ENCODE peak calls at places on chromosomes 7 and 10, in seven cellular contexts. One of them, this sample, is unnamed.

GRCh38 chr10:792083-792791 is 102.8 kb upstream of the DIP2C start:
- DNase-seq in cardiac muscle cell: no peak
- DNase-seq in SJSA1: no peak
- DNase-seq in thoracic aorta: no peak
- DNase-seq in endothelial cell of umbilical vein: no peak
- DNase-seq in A549: no peak
- DNase-seq in tibial artery: no peak
- DNase-seq in this sample: no peak

GRCh38 chr10:62980697-62981495 is 152.2 kb upstream of the NRBF2 start:
- DNase-seq in SJSA1: no peak
- DNase-seq in thoracic aorta: no peak
- DNase-seq in tibial artery: no peak
- DNase-seq in A549: no peak
- DNase-seq in cardiac muscle cell: no peak
- DNase-seq in endothelial cell of umbilical vein: no peak
- DNase-seq in this sample: peak

GRCh38 chr10:98316661-98317060 is 48.7 kb upstream of the LOXL4 start:
- DNase-seq in SJSA1: no peak
- DNase-seq in thoracic aorta: no peak
- DNase-seq in A549: no peak
- DNase-seq in tibial artery: no peak
- DNase-seq in endothelial cell of umbilical vein: peak
- DNase-seq in cardiac muscle cell: no peak
- DNase-seq in this sample: no peak

GRCh38 chr7:45088146-45088701 is 545 bp downstream of the NACAD start:
- DNase-seq in A549: no peak
- DNase-seq in thoracic aorta: no peak
- DNase-seq in tibial artery: no peak
- DNase-seq in cardiac muscle cell: no peak
- DNase-seq in endothelial cell of umbilical vein: no peak
- DNase-seq in SJSA1: no peak
- DNase-seq in this sample: no peak

GRCh38 chr7:87934699-87935372 is 785 bp downstream of the ADAM22 start:
- DNase-seq in cardiac muscle cell: peak
- DNase-seq in A549: no peak
- DNase-seq in endothelial cell of umbilical vein: peak
- DNase-seq in SJSA1: no peak
- DNase-seq in tibial artery: no peak
- DNase-seq in thoracic aorta: no peak
- DNase-seq in this sample: no peak

GRCh38 chr7:31735991-31736982 is 49.3 kb downstream of the PPP1R17 start:
- DNase-seq in A549: peak
- DNase-seq in thoracic aorta: no peak
- DNase-seq in SJSA1: peak
- DNase-seq in tibial artery: peak
- DNase-seq in cardiac muscle cell: peak
- DNase-seq in endothelial cell of umbilical vein: peak
- DNase-seq in this sample: no peak

GRCh38 chr10:93826355-93826754 is 67.4 kb upstream of the SLC35G1 start:
- DNase-seq in tibial artery: no peak
- DNase-seq in thoracic aorta: no peak
- DNase-seq in endothelial cell of umbilical vein: no peak
- DNase-seq in SJSA1: no peak
- DNase-seq in A549: no peak
- DNase-seq in cardiac muscle cell: no peak
- DNase-seq in this sample: no peak

GRCh38 chr10:1420663-1421362 is 316.5 kb downstream of the ADARB2 start:
- DNase-seq in thoracic aorta: no peak
- DNase-seq in endothelial cell of umbilical vein: no peak
- DNase-seq in cardiac muscle cell: peak
- DNase-seq in tibial artery: no peak
- DNase-seq in A549: peak
- DNase-seq in SJSA1: peak
- DNase-seq in this sample: no peak

GRCh38 chr10:114346176-114347031 is 57.9 kb downstream of the AFAP1L2 start:
- DNase-seq in thoracic aorta: no peak
- DNase-seq in A549: no peak
- DNase-seq in endothelial cell of umbilical vein: no peak
- DNase-seq in tibial artery: no peak
- DNase-seq in SJSA1: no peak
- DNase-seq in cardiac muscle cell: no peak
- DNase-seq in this sample: no peak

GRCh38 chr7:143120696-143121405 is 11.0 kb upstream of the PIP start:
- DNase-seq in A549: no peak
- DNase-seq in cardiac muscle cell: no peak
- DNase-seq in endothelial cell of umbilical vein: no peak
- DNase-seq in thoracic aorta: no peak
- DNase-seq in SJSA1: peak
- DNase-seq in tibial artery: no peak
- DNase-seq in this sample: no peak

GRCh38 chr10:48729941-48730457 is 45.3 kb downstream of the WDFY4 start:
- DNase-seq in thoracic aorta: no peak
- DNase-seq in endothelial cell of umbilical vein: no peak
- DNase-seq in cardiac muscle cell: no peak
- DNase-seq in SJSA1: no peak
- DNase-seq in A549: no peak
- DNase-seq in tibial artery: no peak
- DNase-seq in this sample: no peak

GRCh38 chr7:27091936-27092752 is 3.7 kb downstream of the HOXA1 start:
- DNase-seq in tibial artery: no peak
- DNase-seq in thoracic aorta: no peak
- DNase-seq in cardiac muscle cell: no peak
- DNase-seq in SJSA1: peak
- DNase-seq in A549: no peak
- DNase-seq in endothelial cell of umbilical vein: no peak
- DNase-seq in this sample: no peak

GRCh38 chr10:80513106-80513505 is 24.6 kb upstream of the SH2D4B start:
- DNase-seq in SJSA1: no peak
- DNase-seq in thoracic aorta: no peak
- DNase-seq in endothelial cell of umbilical vein: no peak
- DNase-seq in cardiac muscle cell: no peak
- DNase-seq in A549: no peak
- DNase-seq in tibial artery: peak
- DNase-seq in this sample: no peak

GRCh38 chr7:134695321-134695860 is 48.7 kb downstream of the BPGM start:
- DNase-seq in endothelial cell of umbilical vein: no peak
- DNase-seq in SJSA1: peak
- DNase-seq in thoracic aorta: no peak
- DNase-seq in A549: no peak
- DNase-seq in tibial artery: no peak
- DNase-seq in cardiac muscle cell: no peak
- DNase-seq in this sample: no peak

GRCh38 chr7:116614509-116615285 is 57.3 kb upstream of the MET start:
- DNase-seq in thoracic aorta: no peak
- DNase-seq in cardiac muscle cell: no peak
- DNase-seq in A549: no peak
- DNase-seq in endothelial cell of umbilical vein: peak
- DNase-seq in tibial artery: no peak
- DNase-seq in SJSA1: no peak
- DNase-seq in this sample: no peak

GRCh38 chr7:44380831-44381493 is 55.6 kb upstream of the CAMK2B start:
- DNase-seq in endothelial cell of umbilical vein: no peak
- DNase-seq in A549: no peak
- DNase-seq in cardiac muscle cell: no peak
- DNase-seq in SJSA1: no peak
- DNase-seq in tibial artery: no peak
- DNase-seq in thoracic aorta: no peak
- DNase-seq in this sample: no peak

GRCh38 chr10:48551796-48552591 is 52.9 kb downstream of the ARHGAP22 start:
- DNase-seq in endothelial cell of umbilical vein: peak
- DNase-seq in tibial artery: peak
- DNase-seq in A549: peak
- DNase-seq in cardiac muscle cell: peak
- DNase-seq in thoracic aorta: no peak
- DNase-seq in SJSA1: no peak
- DNase-seq in this sample: no peak

GRCh38 chr10:103281753-103282152 is 4.8 kb downstream of the INA start:
- DNase-seq in tibial artery: no peak
- DNase-seq in thoracic aorta: no peak
- DNase-seq in A549: no peak
- DNase-seq in endothelial cell of umbilical vein: no peak
- DNase-seq in cardiac muscle cell: peak
- DNase-seq in SJSA1: no peak
- DNase-seq in this sample: no peak

GRCh38 chr10:103278424-103278823 is 1.5 kb downstream of the INA start:
- DNase-seq in thoracic aorta: no peak
- DNase-seq in tibial artery: no peak
- DNase-seq in A549: no peak
- DNase-seq in cardiac muscle cell: no peak
- DNase-seq in endothelial cell of umbilical vein: no peak
- DNase-seq in SJSA1: no peak
- DNase-seq in this sample: no peak

GRCh38 chr10:103282961-103283360 is 6.0 kb downstream of the INA start:
- DNase-seq in SJSA1: no peak
- DNase-seq in tibial artery: no peak
- DNase-seq in endothelial cell of umbilical vein: no peak
- DNase-seq in thoracic aorta: no peak
- DNase-seq in A549: no peak
- DNase-seq in cardiac muscle cell: no peak
- DNase-seq in this sample: no peak

GRCh38 chr10:103278862-103279298 is 1.9 kb downstream of the INA start:
- DNase-seq in SJSA1: no peak
- DNase-seq in thoracic aorta: no peak
- DNase-seq in cardiac muscle cell: peak
- DNase-seq in A549: no peak
- DNase-seq in endothelial cell of umbilical vein: peak
- DNase-seq in tibial artery: peak
- DNase-seq in this sample: no peak

GRCh38 chr10:103280505-103280904 is 3.6 kb downstream of the INA start:
- DNase-seq in A549: no peak
- DNase-seq in endothelial cell of umbilical vein: no peak
- DNase-seq in SJSA1: no peak
- DNase-seq in tibial artery: no peak
- DNase-seq in cardiac muscle cell: no peak
- DNase-seq in thoracic aorta: no peak
- DNase-seq in this sample: no peak
- H3K27ac ChIP-seq in A549: no peak
- H3K27ac ChIP-seq in endothelial cell of umbilical vein: no peak
- H3K27ac ChIP-seq in SJSA1: no peak
- H3K27ac ChIP-seq in tibial artery: no peak
- H3K27ac ChIP-seq in cardiac muscle cell: no peak
- H3K27ac ChIP-seq in thoracic aorta: no peak
- H3K27ac ChIP-seq in this sample: no peak

GRCh38 chr7:94656925-94657731 is 1.2 kb upstream of the SGCE start:
- DNase-seq in cardiac muscle cell: peak
- DNase-seq in SJSA1: no peak
- DNase-seq in endothelial cell of umbilical vein: peak
- DNase-seq in tibial artery: no peak
- DNase-seq in thoracic aorta: no peak
- DNase-seq in A549: no peak
- DNase-seq in this sample: no peak
- H3K27ac ChIP-seq in cardiac muscle cell: peak
- H3K27ac ChIP-seq in SJSA1: no peak
- H3K27ac ChIP-seq in endothelial cell of umbilical vein: no peak
- H3K27ac ChIP-seq in tibial artery: peak
- H3K27ac ChIP-seq in thoracic aorta: no peak
- H3K27ac ChIP-seq in A549: peak
- H3K27ac ChIP-seq in this sample: no peak

GRCh38 chr10:82643601-82644000 is 768.6 kb downstream of the NRG3 start:
- DNase-seq in endothelial cell of umbilical vein: no peak
- DNase-seq in A549: no peak
- DNase-seq in thoracic aorta: no peak
- DNase-seq in tibial artery: peak
- DNase-seq in cardiac muscle cell: no peak
- DNase-seq in SJSA1: no peak
- DNase-seq in this sample: no peak
- H3K27ac ChIP-seq in endothelial cell of umbilical vein: no peak
- H3K27ac ChIP-seq in A549: no peak
- H3K27ac ChIP-seq in thoracic aorta: no peak
- H3K27ac ChIP-seq in tibial artery: no peak
- H3K27ac ChIP-seq in cardiac muscle cell: no peak
- H3K27ac ChIP-seq in SJSA1: no peak
- H3K27ac ChIP-seq in this sample: no peak

GRCh38 chr7:2555121-2556052 is at the start of gene BRAT1:
- DNase-seq in endothelial cell of umbilical vein: peak
- DNase-seq in thoracic aorta: peak
- DNase-seq in cardiac muscle cell: peak
- DNase-seq in A549: peak
- DNase-seq in tibial artery: peak
- DNase-seq in SJSA1: peak
- DNase-seq in this sample: no peak
- H3K27ac ChIP-seq in endothelial cell of umbilical vein: peak
- H3K27ac ChIP-seq in thoracic aorta: peak
- H3K27ac ChIP-seq in cardiac muscle cell: peak
- H3K27ac ChIP-seq in A549: peak
- H3K27ac ChIP-seq in tibial artery: peak
- H3K27ac ChIP-seq in SJSA1: peak
- H3K27ac ChIP-seq in this sample: peak

GRCh38 chr7:21944616-21945373 is 904 bp downstream of the CDCA7L start:
- DNase-seq in thoracic aorta: no peak
- DNase-seq in endothelial cell of umbilical vein: peak
- DNase-seq in cardiac muscle cell: peak
- DNase-seq in A549: peak
- DNase-seq in tibial artery: no peak
- DNase-seq in SJSA1: no peak
- DNase-seq in this sample: no peak
- H3K27ac ChIP-seq in thoracic aorta: no peak
- H3K27ac ChIP-seq in endothelial cell of umbilical vein: peak
- H3K27ac ChIP-seq in cardiac muscle cell: no peak
- H3K27ac ChIP-seq in A549: peak
- H3K27ac ChIP-seq in tibial artery: peak
- H3K27ac ChIP-seq in SJSA1: peak
- H3K27ac ChIP-seq in this sample: peak